ENCODE peak calls at places on chromosomes 13 and 19, in eight cellular contexts. J is pons; Q is tibial nerve; Z is stimulated activated CD8-positive, alpha-beta memory T cell treated with anti-CD3 and anti-CD28 coated beads, Interleukin-15, amount 100 ng/mL, for 4 hours; I is WTC11; K is hippocampal formation; U is AG10803; T is tibial artery. C is an unnamed sample.

GRCh38 chr13:52845766-52846566 is 2.5 kb downstream of the PCDH8 start:
- DNase-seq in Z (no peak), U (no peak), Q (no peak), K (no peak), I (peak), J (no peak), T (no peak), C (peak)

GRCh38 chr19:29630661-29631060 is 24.6 kb downstream of the POP4 start:
- DNase-seq in U (peak), K (no peak), T (no peak), Z (no peak), Q (no peak), J (no peak), I (no peak), C (no peak)

GRCh38 chr19:14561249-14561648 is 10.6 kb downstream of the NDUFB7 start:
- DNase-seq in K (no peak), Z (no peak), J (no peak), U (no peak), I (no peak), T (no peak), Q (no peak), C (no peak)

GRCh38 chr13:44498502-44498901 is 77.6 kb downstream of the TSC22D1 start:
- DNase-seq in U (no peak), K (no peak), T (no peak), Q (no peak), J (no peak), I (no peak), Z (no peak), C (no peak)

GRCh38 chr19:3565177-3565576 is 7.6 kb upstream of the HMG20B start:
- DNase-seq in Z (no peak), U (no peak), K (no peak), I (no peak), Q (no peak), J (no peak), T (no peak), C (no peak)

GRCh38 chr13:39167018-39167417 is 128.8 kb downstream of the NHLRC3 start:
- DNase-seq in T (no peak), K (no peak), Q (no peak), Z (no peak), I (no peak), U (no peak), J (no peak), C (no peak)

GRCh38 chr19:16571283-16571682 is 932 bp downstream of the SLC35E1 start:
- DNase-seq in I (no peak), K (no peak), Z (no peak), T (no peak), U (peak), Q (no peak), J (no peak), C (no peak)

GRCh38 chr13:34719060-34719875 is 222.8 kb upstream of the NBEA start:
- DNase-seq in I (no peak), T (no peak), Q (no peak), K (no peak), Z (no peak), U (no peak), J (no peak), C (no peak)

GRCh38 chr19:2166741-2167738 is 3.3 kb downstream of the DOT1L start:
- DNase-seq in J (peak), K (peak), U (peak), I (no peak), Q (peak), Z (no peak), T (peak), C (peak)

GRCh38 chr13:51371768-51372399 is 32.4 kb downstream of the SERPINE3 start:
- DNase-seq in Z (no peak), Q (no peak), K (no peak), J (no peak), T (no peak), I (no peak), U (no peak), C (no peak)

C was measured in psoas muscle.